ENCODE peak calls at places on chromosomes 4 and X, in eight cellular contexts. Z is GM23338, J is PC-3, P is MM.1S, W is SK-N-SH, E is GM23248, Q is HCT116, R is neural progenitor cell. C is an unnamed sample.

GRCh38 chr4:95161781-95162469 is 386.8 kb downstream of the UNC5C start:
- DNase-seq in P (no peak), Q (no peak), W (no peak), J (no peak), E (no peak), Z (no peak), R (no peak), C (no peak)

GRCh38 chr4:2802618-2803531 is 10.0 kb downstream of the SH3BP2 start:
- DNase-seq in P (no peak), R (no peak), Z (no peak), Q (no peak), J (no peak), E (no peak), W (no peak), C (no peak)

GRCh38 chr4:47907247-47907646 is 7.1 kb downstream of the NFXL1 start:
- DNase-seq in Q (no peak), E (peak), P (no peak), W (no peak), J (no peak), R (no peak), Z (no peak), C (no peak)

GRCh38 chrX:43349363-43349762 is 306.7 kb upstream of the MAOA start:
- DNase-seq in R (peak), J (peak), W (peak), E (peak), Z (peak), Q (peak), P (peak), C (peak)

GRCh38 chr4:3675251-3676115 is 90.7 kb upstream of the ADRA2C start:
- DNase-seq in R (no peak), J (no peak), P (no peak), E (no peak), Z (peak), W (no peak), Q (peak), C (no peak)

GRCh38 chrX:135632353-135632752 is 81.1 kb upstream of the CT45A1 start:
- DNase-seq in R (no peak), E (no peak), Z (no peak), Q (no peak), J (peak), W (no peak), P (peak), C (no peak)

GRCh38 chr4:2560167-2560566 is 23.7 kb downstream of the FAM193A start:
- DNase-seq in Q (no peak), J (no peak), P (no peak), R (no peak), E (no peak), W (no peak), Z (no peak), C (no peak)

GRCh38 chr4:18815779-18816173 is 794.2 kb upstream of the LCORL start:
- DNase-seq in J (peak), E (no peak), P (no peak), R (peak), Z (no peak), Q (no peak), W (no peak), C (no peak)

GRCh38 chrX:55336176-55336575 is 71.5 kb upstream of the PAGE3 start:
- DNase-seq in E (no peak), R (no peak), J (no peak), W (no peak), Z (no peak), P (no peak), Q (no peak), C (no peak)

GRCh38 chr4:147741190-147741788 is 9.4 kb downstream of the ARHGAP10 start:
- DNase-seq in Z (no peak), R (peak), E (peak), J (peak), P (no peak), W (peak), Q (no peak), C (no peak)

GRCh38 chr4:149823770-149824221 is 8.2 kb upstream of the IQCM start:
- DNase-seq in E (peak), Q (peak), R (no peak), W (no peak), P (no peak), Z (no peak), J (peak), C (no peak)

GRCh38 chr4:56026596-56026995 is 77.9 kb downstream of the CEP135 start:
- DNase-seq in P (no peak), R (no peak), E (peak), J (peak), Q (peak), W (no peak), Z (no peak), C (no peak)

GRCh38 chrX:53253293-53254020 is 27.9 kb downstream of the IQSEC2 start:
- DNase-seq in Z (no peak), E (no peak), W (no peak), P (no peak), R (no peak), J (no peak), Q (no peak), C (no peak)

GRCh38 chr4:133148690-133149363 is at the start of gene PCDH10:
- DNase-seq in Z (peak), W (peak), E (peak), P (peak), R (peak), Q (no peak), J (peak), C (peak)

GRCh38 chrX:39813631-39814246 is 284.0 kb downstream of the BCOR start:
- DNase-seq in W (peak), Q (no peak), E (peak), Z (no peak), P (no peak), R (no peak), J (peak), C (peak)

GRCh38 chr4:74983229-74983628 is 50.3 kb downstream of the PARM1 start:
- DNase-seq in E (no peak), Z (no peak), J (no peak), P (no peak), R (no peak), Q (no peak), W (no peak), C (no peak)

GRCh38 chr4:83855044-83855443 is 319.1 kb downstream of the GPAT3 start:
- DNase-seq in J (peak), E (peak), R (no peak), Z (no peak), W (no peak), P (no peak), Q (peak), C (peak)

GRCh38 chr4:99852199-99852718 is 35.6 kb downstream of the DAPP1 start:
- DNase-seq in E (no peak), Q (no peak), W (no peak), Z (no peak), J (no peak), R (no peak), P (no peak), C (no peak)

GRCh38 chrX:46447384-46447783 is 97.8 kb downstream of the ZNF674 start:
- DNase-seq in Q (no peak), J (peak), Z (no peak), E (peak), R (no peak), P (no peak), W (no peak), C (no peak)

GRCh38 chr4:18444286-18444685 is 422.7 kb upstream of the LCORL start:
- DNase-seq in E (no peak), Z (no peak), R (no peak), J (no peak), P (no peak), Q (no peak), W (no peak), C (peak)

GRCh38 chrX:16920116-16920515 is 26.3 kb upstream of the REPS2 start:
- DNase-seq in R (no peak), E (no peak), Q (no peak), Z (no peak), J (no peak), W (no peak), P (peak), C (no peak)

DNA sequence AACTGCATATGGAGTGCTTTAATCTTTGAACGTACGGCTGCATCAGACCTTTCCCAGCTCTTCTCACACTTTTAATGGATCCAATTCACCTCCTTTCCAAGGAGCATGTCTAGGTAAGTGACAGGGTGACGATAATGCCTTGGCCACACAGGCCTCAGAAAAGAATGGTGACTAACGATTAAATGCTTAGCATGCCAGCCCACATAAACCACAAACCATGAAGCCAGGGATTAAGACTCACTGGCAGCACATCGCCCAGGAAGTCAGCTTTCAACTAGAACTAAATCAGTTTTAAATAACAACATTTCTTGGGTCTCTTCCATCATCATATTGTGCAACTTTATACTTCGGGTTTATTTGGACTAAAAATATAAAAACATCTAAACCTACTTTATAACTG is 28.7 kb downstream of the INPP4B start:
- DNase-seq in R (peak), P (no peak), E (peak), Z (no peak), W (no peak), Q (peak), J (peak), C (no peak)
- TF ChIP-seq EZH2phosphoT487 in R (no peak), P (no peak), E (peak), Z (no peak), W (no peak), Q (no peak), J (no peak), C (no peak)

GRCh38 chrX:19725545-19726102 is 161.8 kb downstream of the SH3KBP1 start:
- DNase-seq in Z (no peak), J (no peak), P (no peak), E (no peak), Q (no peak), W (no peak), R (no peak), C (no peak)
- TF ChIP-seq EZH2phosphoT487 in Z (no peak), J (no peak), P (no peak), E (no peak), Q (no peak), W (no peak), R (no peak), C (no peak)

DNA sequence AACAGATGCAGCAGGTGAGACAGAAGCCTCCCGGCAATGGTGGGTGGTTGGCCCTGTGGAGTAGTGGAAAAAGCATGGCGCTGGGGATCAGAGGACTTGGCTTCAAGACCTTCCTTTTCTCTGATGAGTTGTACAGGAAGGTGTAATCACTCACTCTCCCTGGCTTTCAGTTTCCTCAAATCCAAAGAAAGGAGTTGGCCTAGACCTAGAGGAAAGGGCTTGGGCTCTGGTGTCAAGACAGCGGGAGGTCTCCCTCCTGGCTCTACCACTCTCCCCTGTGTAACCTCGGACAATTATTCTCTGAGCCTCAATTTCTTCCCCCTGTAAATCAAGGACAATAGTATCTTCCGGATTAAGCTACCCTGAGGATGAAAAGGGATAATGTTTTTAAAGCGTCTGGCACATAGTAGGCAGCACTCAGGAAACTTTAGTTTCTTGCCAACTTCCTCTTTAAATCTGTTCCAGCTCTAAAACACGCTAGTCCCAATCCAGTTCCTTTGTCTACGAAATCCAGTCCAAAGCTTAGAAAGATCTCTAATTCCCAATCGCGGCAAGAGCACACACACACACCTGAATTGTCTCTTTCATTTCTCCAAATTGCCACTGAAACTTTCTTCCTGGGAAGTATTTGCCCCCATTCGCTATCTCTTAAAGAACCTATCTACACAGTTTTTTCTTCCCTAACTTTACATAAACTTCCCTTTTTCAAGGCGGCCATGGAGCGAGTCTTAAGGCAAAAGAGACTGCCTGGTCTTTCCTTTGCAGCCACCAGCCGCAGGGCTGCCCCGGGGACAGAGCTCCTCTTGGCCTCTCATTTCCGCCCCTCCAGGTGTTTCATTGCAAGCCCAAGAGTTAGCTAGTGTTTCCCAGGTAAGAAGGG is 29.9 kb upstream of the GPC4 start:
- DNase-seq in R (peak), P (peak), E (peak), J (peak), W (no peak), Z (peak), Q (peak), C (peak)
- TF ChIP-seq EZH2phosphoT487 in R (no peak), P (no peak), E (no peak), J (no peak), W (no peak), Z (no peak), Q (no peak), C (no peak)

DNA sequence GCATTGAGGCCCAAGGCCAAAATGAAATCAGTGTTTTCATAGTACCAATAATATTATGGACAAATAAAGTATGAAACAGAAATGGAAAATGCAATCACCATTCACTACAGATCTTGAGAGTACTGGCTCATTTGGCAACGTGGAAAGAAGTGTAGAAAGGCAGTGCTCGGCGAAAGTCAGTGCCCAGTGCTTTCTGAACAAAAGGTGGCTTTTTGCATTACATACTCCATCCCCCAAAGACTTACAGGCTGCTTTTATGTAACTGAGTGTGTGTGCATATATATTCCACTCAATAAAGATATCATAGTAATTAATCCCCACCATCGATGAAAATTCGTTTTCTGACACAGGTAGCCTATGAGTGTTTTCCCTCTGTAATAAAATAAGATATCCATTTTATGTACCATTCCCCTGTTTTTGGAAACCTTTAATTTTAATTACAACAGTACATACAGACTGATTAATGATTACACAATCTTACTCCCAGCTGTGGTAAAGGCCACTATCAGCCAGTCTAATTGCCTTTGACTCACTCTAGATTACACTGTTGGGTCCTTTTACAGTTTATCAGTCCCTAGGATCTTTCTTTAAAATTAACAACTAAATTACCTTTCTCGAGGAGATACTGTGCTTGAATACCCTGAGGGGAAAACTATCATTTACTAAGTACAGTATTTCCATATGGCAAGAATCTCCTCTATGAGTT is 65.9 kb downstream of the MAD2L1 start:
- DNase-seq in Q (no peak), W (no peak), Z (no peak), P (no peak), R (no peak), J (no peak), E (no peak), C (no peak)
- TF ChIP-seq EZH2phosphoT487 in Q (no peak), W (no peak), Z (no peak), P (no peak), R (no peak), J (no peak), E (no peak), C (no peak)

DNA sequence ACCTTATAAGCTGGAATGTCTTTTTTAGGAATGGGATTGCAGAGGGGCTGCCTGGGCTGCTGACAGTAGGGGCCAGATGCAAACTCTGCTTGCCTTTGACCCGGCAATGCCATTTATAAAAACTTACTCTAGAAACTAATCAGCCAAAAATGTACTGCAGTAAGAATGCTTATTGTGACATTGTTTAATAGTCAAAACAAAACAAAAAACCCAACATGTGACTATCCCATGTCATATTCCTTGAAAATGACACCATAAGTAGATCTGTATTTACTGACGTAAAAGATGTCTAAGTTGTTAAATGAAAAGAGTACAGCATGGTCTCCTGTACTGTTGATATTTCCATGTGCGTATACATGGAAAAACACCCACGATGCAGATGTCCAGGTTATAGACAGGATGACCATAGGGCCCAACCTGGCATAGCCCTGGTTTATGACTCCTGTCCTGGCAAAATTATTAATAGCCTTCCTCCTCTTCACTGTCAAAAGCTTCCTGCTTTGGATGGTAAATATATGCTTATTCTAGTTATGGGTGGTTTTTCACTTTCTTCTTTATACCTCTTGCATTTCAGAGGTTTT is 138.9 kb downstream of the PTTG2 start:
- DNase-seq in P (no peak), R (no peak), W (no peak), Q (no peak), E (peak), J (no peak), Z (no peak), C (no peak)
- TF ChIP-seq EZH2phosphoT487 in P (no peak), R (no peak), W (no peak), Q (no peak), E (no peak), J (no peak), Z (no peak), C (no peak)

DNA sequence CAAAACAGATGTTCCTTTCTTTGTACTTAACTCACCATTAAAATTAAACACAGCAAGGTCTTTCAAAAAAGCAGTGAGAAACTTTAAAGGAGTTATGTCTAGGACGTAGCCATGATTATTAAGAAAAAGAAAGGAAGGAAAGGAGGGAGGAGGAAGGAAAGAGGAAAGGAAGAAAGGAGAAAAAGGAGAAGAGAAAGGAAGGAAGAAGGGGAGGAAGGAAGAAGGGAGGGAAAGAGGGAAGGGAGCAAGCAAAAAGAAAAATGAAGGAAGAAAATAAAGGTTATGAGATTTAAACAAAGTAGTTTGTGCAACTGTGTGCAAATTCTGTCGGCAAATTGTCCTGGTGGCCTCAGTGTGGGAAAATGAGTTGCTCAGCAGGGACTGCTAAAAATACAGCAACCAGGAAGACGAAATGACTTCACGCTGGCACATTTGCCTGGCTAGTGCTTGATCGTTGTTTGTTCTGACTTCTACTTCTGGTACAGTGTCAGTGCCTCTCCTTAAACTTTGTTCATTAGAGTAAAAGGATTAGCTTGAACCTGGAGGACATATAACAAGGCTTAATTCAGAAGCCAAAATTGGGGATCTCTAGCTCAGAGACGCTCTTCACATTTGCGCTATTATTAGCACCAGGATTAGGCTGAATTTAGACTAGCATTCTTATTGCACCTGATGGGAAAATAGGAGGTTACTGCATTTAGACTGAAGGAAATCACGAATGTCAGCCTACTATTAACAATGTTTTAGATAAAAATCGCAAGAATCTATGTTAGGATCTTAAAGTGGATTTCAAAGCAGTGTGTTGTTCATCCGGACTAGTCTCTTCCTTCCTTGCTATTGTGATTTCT is 81.2 kb downstream of the DCK start:
- DNase-seq in P (no peak), R (no peak), J (peak), E (peak), Z (no peak), Q (no peak), W (no peak), C (no peak)
- TF ChIP-seq EZH2phosphoT487 in P (no peak), R (no peak), J (no peak), E (no peak), Z (no peak), Q (no peak), W (no peak), C (no peak)

GRCh38 chr4:172521171-172521570 is 647.4 kb upstream of the GALNT7 start:
- DNase-seq in Z (no peak), Q (no peak), E (no peak), P (no peak), R (no peak), W (no peak), J (no peak), C (no peak)
- TF ChIP-seq EZH2phosphoT487 in Z (no peak), Q (no peak), E (no peak), P (no peak), R (no peak), W (no peak), J (no peak), C (no peak)

C was measured in hepatocyte.